ENCODE peak calls at places on chromosomes 4 and X, in four cellular contexts. W is RWPE1, G is T-helper 9 cell, O is GM03348. F is an unnamed sample.

GRCh38 chrX:41293269-41293668 is 40.7 kb upstream of the DDX3X start:
- DNase-seq in W (no peak), G (no peak), O (no peak), F (no peak)

GRCh38 chr4:24896056-24896455 is 16.8 kb downstream of the CCDC149 start:
- DNase-seq in W (no peak), G (no peak), O (no peak), F (no peak)

GRCh38 chr4:88939697-88940096 is 117.3 kb downstream of the FAM13A start:
- DNase-seq in W (no peak), G (no peak), O (no peak), F (no peak)

GRCh38 chr4:87524456-87524855 is 4.7 kb downstream of the SPARCL1 start:
- DNase-seq in W (no peak), G (no peak), O (no peak), F (no peak)

GRCh38 chr4:126973201-126973600 is 659.6 kb upstream of the INTU start:
- DNase-seq in W (no peak), G (no peak), O (no peak), F (no peak)

GRCh38 chrX:6849711-6850415 is 297.6 kb upstream of the STS start:
- DNase-seq in W (no peak), G (no peak), O (peak), F (no peak)

GRCh38 chrX:78708171-78708570 is 39.3 kb upstream of the LPAR4 start:
- DNase-seq in W (no peak), G (no peak), O (peak), F (no peak)

GRCh38 chrX:133838761-133839676 is 146.4 kb downstream of the GPC3 start:
- DNase-seq in W (peak), G (peak), O (peak), F (no peak)

GRCh38 chr4:107279729-107280128 is 243.6 kb upstream of the DKK2 start:
- DNase-seq in W (peak), G (no peak), O (peak), F (no peak)

GRCh38 chr4:91035276-91035675 is 908.1 kb downstream of the CCSER1 start:
- DNase-seq in W (no peak), G (no peak), O (no peak), F (no peak)

GRCh38 chr4:53705151-53705764 is 114.0 kb upstream of the LNX1 start:
- DNase-seq in W (no peak), G (no peak), O (no peak), F (no peak)

GRCh38 chr4:183960912-183961569 is 55.9 kb downstream of the STOX2 start:
- DNase-seq in W (no peak), G (no peak), O (no peak), F (peak)

GRCh38 chr4:1167244-1167949 is 5.0 kb downstream of the SPON2 start:
- DNase-seq in W (peak), G (peak), O (peak), F (peak)

GRCh38 chr4:122577808-122578781 is 42.8 kb downstream of the IL21 start:
- DNase-seq in W (peak), G (peak), O (peak), F (peak)

GRCh38 chr4:89253935-89254334 is 53.7 kb downstream of the GPRIN3 start:
- DNase-seq in W (no peak), G (no peak), O (no peak), F (no peak)

GRCh38 chr4:75924309-75924708 is 16.5 kb downstream of the NAAA start:
- DNase-seq in W (no peak), G (no peak), O (no peak), F (no peak)

GRCh38 chr4:32119907-32120306 is 1399.7 kb downstream of the PCDH7 start:
- DNase-seq in W (no peak), G (no peak), O (no peak), F (no peak)

GRCh38 chr4:153112071-153112460 is 92.2 kb upstream of the TRIM2 start:
- DNase-seq in W (no peak), G (no peak), O (no peak), F (no peak)

GRCh38 chr4:158914178-158914577 is 145.4 kb downstream of the FNIP2 start:
- DNase-seq in W (peak), G (no peak), O (peak), F (no peak)

GRCh38 chr4:100548209-100548579 is 30.4 kb upstream of the EMCN start:
- DNase-seq in W (no peak), G (no peak), O (peak), F (no peak)

GRCh38 chrX:69501433-69501832 is 2.7 kb upstream of the NALF2 start:
- DNase-seq in W (no peak), G (no peak), O (no peak), F (no peak)

GRCh38 chr4:39700500-39700899 is 2.6 kb downstream of the UBE2K start:
- DNase-seq in W (no peak), G (no peak), O (no peak), F (no peak)

GRCh38 chr4:106065018-106065417 is 169.7 kb downstream of the NPNT start:
- DNase-seq in W (no peak), G (no peak), O (no peak), F (no peak)

GRCh38 chr4:22356996-22357596 is 158.8 kb downstream of the ADGRA3 start:
- DNase-seq in W (no peak), G (no peak), O (peak), F (peak)

GRCh38 chrX:22634751-22635150 is 362.0 kb downstream of the CBLL2 start:
- DNase-seq in W (no peak), G (no peak), O (peak), F (no peak)

GRCh38 chr4:69708211-69708610 is 52.2 kb downstream of the SULT1B1 start:
- DNase-seq in W (peak), G (no peak), O (no peak), F (no peak)

GRCh38 chrX:115232933-115233496 is 881 bp downstream of the LRCH2 start:
- DNase-seq in W (no peak), G (no peak), O (peak), F (no peak)

GRCh38 chr4:176266026-176266425 is 3.0 kb downstream of the ASB5 start:
- DNase-seq in W (no peak), G (no peak), O (no peak), F (no peak)

GRCh38 chr4:84218002-84218401 is 281.1 kb downstream of the NKX6-1 start:
- DNase-seq in W (no peak), G (no peak), O (no peak), F (no peak)

GRCh38 chr4:155582971-155583437 is 83.6 kb upstream of the GUCY1A1 start:
- DNase-seq in W (peak), G (no peak), O (peak), F (no peak)

GRCh38 chr4:153465145-153465544 is 1.0 kb upstream of the TMEM131L start:
- DNase-seq in W (no peak), G (no peak), O (no peak), F (no peak)

GRCh38 chr4:2934813-2935761 is 28.1 kb downstream of the NOP14 start:
- DNase-seq in W (peak), G (peak), O (peak), F (peak)

GRCh38 chr4:44760142-44760898 is 34.0 kb upstream of the GNPDA2 start:
- DNase-seq in W (peak), G (no peak), O (peak), F (peak)

GRCh38 chrX:130170752-130171445 is 863 bp upstream of the RAB33A start:
- DNase-seq in W (no peak), G (peak), O (peak), F (peak)

GRCh38 chr4:53537606-53538005 is 53.7 kb downstream of the LNX1 start:
- DNase-seq in W (no peak), G (no peak), O (no peak), F (no peak)

GRCh38 chr4:75727073-75727472 is 2.7 kb downstream of the USO1 start:
- DNase-seq in W (no peak), G (no peak), O (no peak), F (no peak)

GRCh38 chr4:142406051-142406549 is 440.0 kb downstream of the INPP4B start:
- DNase-seq in W (peak), G (no peak), O (no peak), F (no peak)

F was measured in cerebellum.